ENCODE peak calls at places on chromosomes 11 and 22, in nine cellular contexts. Q is epithelial cell of proximal tubule, S is IMR-90, N is astrocyte of the spinal cord, U is endothelial cell, D is AG09309, V is psoas muscle, Y is natural killer cell, I is NB4. F is an unnamed sample.

GRCh38 chr22:30301995-30302809 is 12.9 kb upstream of the CASTOR1 start:
- DNase-seq in Q (no peak), S (peak; percentile 59), N (peak; percentile 75), U (no peak), D (no peak), V (no peak), Y (no peak), I (peak; percentile 83), F (peak; percentile 49)

GRCh38 chr11:34978236-34979191 is 62.1 kb downstream of the PDHX start:
- DNase-seq in Q (no peak), S (no peak), N (no peak), U (no peak), D (no peak), V (no peak), Y (no peak), I (no peak), F (no peak)

GRCh38 chr11:82730286-82730685 is 3.4 kb downstream of the FAM181B start:
- DNase-seq in Q (no peak), S (no peak), N (no peak), U (no peak), D (no peak), V (no peak), Y (no peak), I (no peak), F (no peak)

GRCh38 chr22:27074016-27074415 is 416.6 kb downstream of the MIAT start:
- DNase-seq in Q (no peak), S (no peak), N (no peak), U (no peak), D (no peak), V (no peak), Y (no peak), I (no peak), F (no peak)

GRCh38 chr11:130580372-130580771 is 131.9 kb downstream of the ADAMTS15 start:
- DNase-seq in Q (no peak), S (peak; percentile 84), N (peak; percentile 90), U (no peak), D (peak; percentile 44), V (no peak), Y (no peak), I (no peak), F (no peak)

GRCh38 chr22:19057539-19057938 is 64.7 kb downstream of the DGCR2 start:
- DNase-seq in Q (no peak), S (no peak), N (no peak), U (no peak), D (no peak), V (no peak), Y (no peak), I (no peak), F (no peak)

GRCh38 chr11:120057595-120058581 is 80.0 kb downstream of the TRIM29 start:
- DNase-seq in Q (no peak), S (no peak), N (no peak), U (no peak), D (no peak), V (peak; percentile 21), Y (no peak), I (no peak), F (no peak)

GRCh38 chr11:131691558-131692041 is 321.2 kb downstream of the NTM start:
- DNase-seq in Q (no peak), S (peak; percentile 11), N (no peak), U (peak; percentile 83), D (no peak), V (no peak), Y (no peak), I (no peak), F (no peak)

GRCh38 chr11:16737860-16738197 is 618 bp upstream of the C11orf58 start:
- DNase-seq in Q (no peak), S (peak; percentile 4), N (no peak), U (no peak), D (no peak), V (no peak), Y (no peak), I (peak; percentile 38), F (no peak)

GRCh38 chr22:22127100-22127499 is 117.5 kb upstream of the VPREB1 start:
- DNase-seq in Q (no peak), S (no peak), N (no peak), U (no peak), D (no peak), V (no peak), Y (no peak), I (no peak), F (no peak)

GRCh38 chr11:40425168-40425567 is 1034.3 kb downstream of the LRRC4C start:
- DNase-seq in Q (no peak), S (no peak), N (no peak), U (no peak), D (no peak), V (no peak), Y (no peak), I (no peak), F (no peak)

GRCh38 chr11:121721448-121721847 is 268.7 kb upstream of the SORL1-AS1 start:
- DNase-seq in Q (no peak), S (no peak), N (no peak), U (no peak), D (no peak), V (no peak), Y (no peak), I (no peak), F (no peak)

GRCh38 chr11:71120346-71120963 is 131.9 kb downstream of the SHANK2 start:
- DNase-seq in Q (peak; percentile 19), S (no peak), N (no peak), U (peak; percentile 54), D (no peak), V (no peak), Y (no peak), I (peak; percentile 30), F (no peak)

DNA sequence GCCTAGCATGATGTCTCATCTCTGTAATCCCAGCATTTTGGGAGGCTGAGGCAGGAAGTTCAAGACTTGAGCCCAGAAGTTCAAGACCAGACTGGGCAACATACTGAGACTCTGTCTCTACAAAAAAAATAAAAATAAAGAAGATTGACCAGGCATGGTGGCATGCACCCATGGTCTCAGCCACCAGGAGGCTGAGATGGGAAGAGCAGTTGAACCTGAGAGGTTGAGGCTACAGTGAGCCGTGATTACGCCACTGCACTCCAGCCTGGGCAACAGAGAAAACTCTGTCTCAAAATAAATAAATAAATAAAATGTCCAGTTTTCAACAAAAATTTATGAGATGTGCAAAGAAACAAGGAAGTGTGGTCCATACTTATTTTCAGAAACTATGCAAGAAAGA is 28.3 kb downstream of the EFCAB6 start:
- DNase-seq in Q (no peak), S (no peak), N (no peak), U (no peak), D (no peak), V (no peak), Y (no peak), I (no peak), F (no peak)
- TF ChIP-seq CTCF in Q (peak; percentile 33), S (peak; percentile 6), N (no peak), U (peak; percentile 28), D (no peak), V (no peak), Y (no peak), I (no peak), F (no peak)

DNA sequence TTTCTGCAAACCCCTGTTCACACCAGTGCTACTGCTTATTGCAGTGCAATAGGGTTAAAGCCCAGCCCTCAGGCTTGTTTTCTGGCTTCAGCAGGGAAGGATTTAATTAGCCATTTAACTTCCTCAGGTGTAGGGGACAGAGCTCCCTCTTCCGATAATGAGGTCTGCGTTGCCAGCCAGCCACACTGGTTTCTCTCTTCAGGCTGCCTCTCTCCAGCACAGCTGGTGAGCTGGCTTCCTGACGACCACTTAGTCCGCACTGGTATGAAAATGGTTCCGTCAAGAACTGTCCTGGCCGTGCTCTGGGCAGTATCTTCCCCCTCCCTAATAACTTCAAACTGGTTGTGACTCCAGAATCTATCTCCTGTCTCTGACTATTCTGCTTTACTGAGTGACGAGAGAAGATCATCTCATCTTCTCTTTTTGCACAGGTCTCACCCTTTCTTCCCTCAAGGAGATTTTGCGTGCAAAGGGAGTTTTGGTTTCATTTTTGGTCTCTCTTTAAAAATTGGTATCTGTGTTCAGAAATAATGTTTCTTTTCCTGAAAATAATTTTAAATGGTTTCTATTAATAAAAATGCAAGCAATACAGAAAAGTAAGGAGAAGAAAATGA is 49.2 kb downstream of the CNTN5 start:
- DNase-seq in Q (no peak), S (no peak), N (peak; percentile 37), U (no peak), D (no peak), V (no peak), Y (no peak), I (peak; percentile 14), F (no peak)
- TF ChIP-seq CTCF in Q (no peak), S (no peak), N (peak; percentile 5), U (no peak), D (no peak), V (no peak), Y (no peak), I (no peak), F (no peak)

DNA sequence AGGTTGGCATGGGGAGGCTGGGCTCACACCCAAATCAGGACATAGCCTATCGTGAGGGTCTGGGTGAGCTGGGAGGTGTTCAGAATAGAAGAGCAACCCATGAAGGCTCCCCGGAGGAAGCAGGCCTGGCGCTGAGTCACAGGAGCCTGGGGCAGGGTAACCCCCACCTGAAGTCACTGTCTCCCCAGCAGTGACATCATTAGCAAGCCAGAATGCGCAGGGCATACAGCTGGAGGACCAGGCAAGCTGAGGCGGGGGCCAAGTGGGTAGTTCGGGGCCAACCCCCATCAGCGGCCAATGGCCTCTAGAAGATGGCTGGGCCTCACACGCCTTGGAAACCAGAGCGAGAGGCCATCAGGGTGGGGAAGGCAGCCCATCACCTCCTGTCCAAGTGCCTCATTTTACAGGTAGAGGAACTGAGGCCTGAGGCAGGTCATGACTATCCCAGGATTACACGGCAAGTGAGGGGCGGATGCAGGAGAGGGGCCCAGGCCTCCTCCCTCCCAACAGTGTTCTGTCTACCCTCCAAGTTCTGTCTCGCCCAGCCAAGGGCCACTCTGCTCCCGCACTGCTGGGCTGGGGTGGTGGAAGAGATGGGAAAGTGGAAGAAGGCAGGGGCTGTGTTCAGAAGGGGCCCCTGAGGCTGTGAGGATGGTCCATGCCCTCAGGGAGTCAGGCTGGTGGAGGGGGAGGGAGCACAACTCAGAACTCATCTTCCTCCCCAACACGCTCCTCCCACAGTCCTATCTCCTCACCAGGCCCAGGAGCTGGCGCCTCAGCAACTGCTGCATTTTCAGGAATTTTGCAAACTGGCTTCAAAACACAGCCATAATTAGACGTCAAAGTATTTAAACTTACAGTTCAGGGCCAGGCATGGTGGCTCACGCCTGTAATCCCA is 24.6 kb downstream of the RPL3 start:
- DNase-seq in Q (no peak), S (no peak), N (no peak), U (no peak), D (no peak), V (no peak), Y (no peak), I (no peak), F (no peak)
- TF ChIP-seq CTCF in Q (no peak), S (no peak), N (no peak), U (no peak), D (no peak), V (no peak), Y (no peak), I (no peak), F (no peak)

DNA sequence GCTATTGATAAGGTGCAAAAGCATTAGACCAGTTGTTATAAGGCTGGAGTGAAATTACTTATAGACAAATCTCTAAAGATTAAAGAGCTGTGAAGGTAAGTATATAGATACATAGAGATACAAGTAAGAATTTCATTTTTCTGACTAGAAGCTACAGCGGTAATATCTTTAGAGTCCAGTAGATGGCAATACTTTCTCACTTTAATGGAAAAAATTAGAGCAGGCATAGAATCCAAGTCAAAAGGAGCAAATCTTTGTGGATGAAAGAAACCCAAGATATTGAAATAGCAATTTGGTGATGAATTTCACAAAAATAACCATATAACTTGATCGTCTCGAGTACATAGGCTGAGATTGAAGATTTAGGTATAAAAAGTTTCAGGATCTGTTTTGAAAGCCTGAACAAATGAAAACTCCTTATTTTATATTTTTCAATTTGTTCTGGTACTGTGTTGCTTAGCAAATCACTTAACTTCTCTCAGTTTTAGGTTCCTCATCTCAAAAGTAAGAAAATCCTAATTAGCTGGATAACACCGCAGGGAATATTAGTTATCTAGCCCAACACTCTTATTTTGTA is 81.9 kb downstream of the UVRAG start:
- DNase-seq in Q (no peak), S (peak; percentile 55), N (peak; percentile 62), U (no peak), D (peak; percentile 23), V (no peak), Y (no peak), I (peak; percentile 61), F (no peak)
- TF ChIP-seq CTCF in Q (peak; percentile 64), S (peak; percentile 76), N (peak; percentile 49), U (peak; percentile 82), D (peak; percentile 44), V (peak; percentile 74), Y (peak; percentile 74), I (peak; percentile 31), F (no peak)